ENCODE peak calls at places on chromosomes 16 and 17, in seven cellular contexts. One of them, this sample, is unnamed.

GRCh38 chr16:6265956-6266355 is 1066.7 kb upstream of the RBFOX1 start:
- DNase-seq in colonic mucosa: no peak
- DNase-seq in IMR-90: no peak
- DNase-seq in mammary epithelial cell: no peak
- DNase-seq in tibial artery: no peak
- DNase-seq in pancreas: no peak
- DNase-seq in CD8-positive, alpha-beta T cell: no peak
- DNase-seq in this sample: no peak

GRCh38 chr16:56610017-56610608 is 1.7 kb downstream of the MT2A start:
- DNase-seq in pancreas: peak; percentile 18
- DNase-seq in CD8-positive, alpha-beta T cell: peak; percentile 41
- DNase-seq in colonic mucosa: peak; percentile 61
- DNase-seq in mammary epithelial cell: peak; percentile 96
- DNase-seq in tibial artery: peak; percentile 75
- DNase-seq in IMR-90: peak; percentile 97
- DNase-seq in this sample: no peak

GRCh38 chr17:58121925-58122324 is 26.3 kb upstream of the OR4D1 start:
- DNase-seq in IMR-90: peak; percentile 22
- DNase-seq in pancreas: no peak
- DNase-seq in mammary epithelial cell: peak; percentile 20
- DNase-seq in tibial artery: no peak
- DNase-seq in colonic mucosa: no peak
- DNase-seq in CD8-positive, alpha-beta T cell: no peak
- DNase-seq in this sample: peak; percentile 10

GRCh38 chr17:80524150-80524712 is 20.4 kb upstream of the RPTOR start:
- DNase-seq in tibial artery: no peak
- DNase-seq in IMR-90: no peak
- DNase-seq in CD8-positive, alpha-beta T cell: no peak
- DNase-seq in pancreas: no peak
- DNase-seq in colonic mucosa: no peak
- DNase-seq in mammary epithelial cell: no peak
- DNase-seq in this sample: no peak

GRCh38 chr17:67164298-67164697 is 80.7 kb downstream of the HELZ start:
- DNase-seq in pancreas: no peak
- DNase-seq in IMR-90: no peak
- DNase-seq in tibial artery: no peak
- DNase-seq in CD8-positive, alpha-beta T cell: no peak
- DNase-seq in mammary epithelial cell: no peak
- DNase-seq in colonic mucosa: no peak
- DNase-seq in this sample: no peak

GRCh38 chr16:57175896-57176295 is 9.9 kb downstream of the PSME3IP1 start:
- DNase-seq in tibial artery: no peak
- DNase-seq in pancreas: no peak
- DNase-seq in IMR-90: no peak
- DNase-seq in CD8-positive, alpha-beta T cell: no peak
- DNase-seq in mammary epithelial cell: no peak
- DNase-seq in colonic mucosa: no peak
- DNase-seq in this sample: no peak

GRCh38 chr17:75652934-75653549 is 13.9 kb downstream of the RECQL5 start:
- DNase-seq in colonic mucosa: no peak
- DNase-seq in tibial artery: no peak
- DNase-seq in pancreas: no peak
- DNase-seq in IMR-90: peak; percentile 27
- DNase-seq in CD8-positive, alpha-beta T cell: no peak
- DNase-seq in mammary epithelial cell: no peak
- DNase-seq in this sample: peak; percentile 63

GRCh38 chr17:72682597-72682996 is 409.9 kb downstream of the SLC39A11 start:
- DNase-seq in IMR-90: peak; percentile 80
- DNase-seq in mammary epithelial cell: no peak
- DNase-seq in colonic mucosa: no peak
- DNase-seq in CD8-positive, alpha-beta T cell: no peak
- DNase-seq in tibial artery: no peak
- DNase-seq in pancreas: no peak
- DNase-seq in this sample: no peak

GRCh38 chr17:9635340-9635739 is 10.0 kb upstream of the USP43 start:
- DNase-seq in mammary epithelial cell: no peak
- DNase-seq in IMR-90: no peak
- DNase-seq in colonic mucosa: no peak
- DNase-seq in CD8-positive, alpha-beta T cell: no peak
- DNase-seq in tibial artery: no peak
- DNase-seq in pancreas: no peak
- DNase-seq in this sample: no peak

GRCh38 chr17:62725791-62726249 is 82.3 kb downstream of the MARCHF10 start:
- DNase-seq in tibial artery: no peak
- DNase-seq in pancreas: no peak
- DNase-seq in mammary epithelial cell: peak; percentile 58
- DNase-seq in colonic mucosa: no peak
- DNase-seq in CD8-positive, alpha-beta T cell: no peak
- DNase-seq in IMR-90: peak; percentile 64
- DNase-seq in this sample: peak; percentile 12

GRCh38 chr17:21532763-21533385 is 156.7 kb downstream of the KCNJ12 start:
- DNase-seq in colonic mucosa: no peak
- DNase-seq in CD8-positive, alpha-beta T cell: no peak
- DNase-seq in pancreas: no peak
- DNase-seq in mammary epithelial cell: no peak
- DNase-seq in IMR-90: no peak
- DNase-seq in tibial artery: no peak
- DNase-seq in this sample: no peak

GRCh38 chr17:57021226-57021940 is 43.5 kb downstream of the SCPEP1 start:
- DNase-seq in colonic mucosa: peak; percentile 71
- DNase-seq in mammary epithelial cell: peak; percentile 23
- DNase-seq in pancreas: peak; percentile 70
- DNase-seq in IMR-90: no peak
- DNase-seq in tibial artery: peak; percentile 53
- DNase-seq in CD8-positive, alpha-beta T cell: no peak
- DNase-seq in this sample: no peak

GRCh38 chr16:2835638-2836493 is 5.8 kb downstream of the ZG16B start:
- DNase-seq in colonic mucosa: peak; percentile 70
- DNase-seq in tibial artery: no peak
- DNase-seq in CD8-positive, alpha-beta T cell: no peak
- DNase-seq in IMR-90: peak; percentile 98
- DNase-seq in mammary epithelial cell: peak; percentile 99
- DNase-seq in pancreas: peak; percentile 64
- DNase-seq in this sample: peak; percentile 95

GRCh38 chr16:51683882-51684281 is 532.8 kb upstream of the SALL1 start:
- DNase-seq in IMR-90: no peak
- DNase-seq in colonic mucosa: no peak
- DNase-seq in CD8-positive, alpha-beta T cell: no peak
- DNase-seq in pancreas: no peak
- DNase-seq in mammary epithelial cell: no peak
- DNase-seq in tibial artery: no peak
- DNase-seq in this sample: no peak

GRCh38 chr17:2259769-2260536 is 43.6 kb downstream of the SMG6 start:
- DNase-seq in pancreas: no peak
- DNase-seq in colonic mucosa: no peak
- DNase-seq in tibial artery: no peak
- DNase-seq in mammary epithelial cell: no peak
- DNase-seq in CD8-positive, alpha-beta T cell: peak; percentile 7
- DNase-seq in IMR-90: peak; percentile 81
- DNase-seq in this sample: no peak

GRCh38 chr17:65388911-65389310 is 172.5 kb downstream of the AXIN2 start:
- DNase-seq in tibial artery: no peak
- DNase-seq in pancreas: no peak
- DNase-seq in CD8-positive, alpha-beta T cell: no peak
- DNase-seq in mammary epithelial cell: no peak
- DNase-seq in colonic mucosa: no peak
- DNase-seq in IMR-90: no peak
- DNase-seq in this sample: no peak

GRCh38 chr17:45256114-45256966 is 5.6 kb downstream of the SPATA32 start:
- DNase-seq in CD8-positive, alpha-beta T cell: no peak
- DNase-seq in colonic mucosa: no peak
- DNase-seq in mammary epithelial cell: no peak
- DNase-seq in IMR-90: no peak
- DNase-seq in tibial artery: no peak
- DNase-seq in pancreas: no peak
- DNase-seq in this sample: peak; percentile 43

GRCh38 chr17:7495906-7496434 is 11.8 kb downstream of the POLR2A start:
- DNase-seq in CD8-positive, alpha-beta T cell: no peak
- DNase-seq in mammary epithelial cell: no peak
- DNase-seq in colonic mucosa: no peak
- DNase-seq in pancreas: no peak
- DNase-seq in tibial artery: no peak
- DNase-seq in IMR-90: no peak
- DNase-seq in this sample: no peak

GRCh38 chr17:31678431-31678830 is 180.6 kb downstream of the COPRS start:
- DNase-seq in colonic mucosa: no peak
- DNase-seq in CD8-positive, alpha-beta T cell: no peak
- DNase-seq in pancreas: no peak
- DNase-seq in mammary epithelial cell: no peak
- DNase-seq in tibial artery: no peak
- DNase-seq in IMR-90: peak; percentile 41
- DNase-seq in this sample: no peak

GRCh38 chr17:59859444-59860025 is 33.2 kb downstream of the TUBD1 start:
- DNase-seq in IMR-90: peak; percentile 78
- DNase-seq in tibial artery: no peak
- DNase-seq in colonic mucosa: no peak
- DNase-seq in CD8-positive, alpha-beta T cell: no peak
- DNase-seq in mammary epithelial cell: no peak
- DNase-seq in pancreas: no peak
- DNase-seq in this sample: no peak

GRCh38 chr17:48830840-48831548 is at the start of gene CALCOCO2:
- DNase-seq in IMR-90: peak; percentile 89
- DNase-seq in CD8-positive, alpha-beta T cell: peak; percentile 69
- DNase-seq in mammary epithelial cell: peak; percentile 91
- DNase-seq in tibial artery: peak; percentile 97
- DNase-seq in colonic mucosa: peak; percentile 97
- DNase-seq in pancreas: peak; percentile 93
- DNase-seq in this sample: peak; percentile 98

GRCh38 chr17:36657763-36658490 is 56.5 kb downstream of the MRM1 start:
- DNase-seq in tibial artery: peak; percentile 24
- DNase-seq in pancreas: no peak
- DNase-seq in IMR-90: no peak
- DNase-seq in colonic mucosa: peak; percentile 66
- DNase-seq in CD8-positive, alpha-beta T cell: no peak
- DNase-seq in mammary epithelial cell: no peak
- DNase-seq in this sample: peak; percentile 63

GRCh38 chr16:23055481-23055880 is 93.8 kb downstream of the USP31 start:
- DNase-seq in pancreas: no peak
- DNase-seq in colonic mucosa: no peak
- DNase-seq in tibial artery: no peak
- DNase-seq in CD8-positive, alpha-beta T cell: no peak
- DNase-seq in mammary epithelial cell: peak; percentile 6
- DNase-seq in IMR-90: no peak
- DNase-seq in this sample: no peak

GRCh38 chr17:37824534-37825485 is 80.0 kb upstream of the HNF1B start:
- DNase-seq in CD8-positive, alpha-beta T cell: no peak
- DNase-seq in IMR-90: peak; percentile 90
- DNase-seq in colonic mucosa: no peak
- DNase-seq in tibial artery: no peak
- DNase-seq in mammary epithelial cell: peak; percentile 92
- DNase-seq in pancreas: no peak
- DNase-seq in this sample: peak; percentile 76

GRCh38 chr17:40582328-40582901 is 17.1 kb upstream of the CCR7 start:
- DNase-seq in tibial artery: no peak
- DNase-seq in IMR-90: no peak
- DNase-seq in colonic mucosa: no peak
- DNase-seq in pancreas: no peak
- DNase-seq in mammary epithelial cell: peak; percentile 81
- DNase-seq in CD8-positive, alpha-beta T cell: peak; percentile 48
- DNase-seq in this sample: peak; percentile 60

GRCh38 chr17:68238894-68239293 is 8.9 kb upstream of the AMZ2 start:
- DNase-seq in colonic mucosa: no peak
- DNase-seq in IMR-90: no peak
- DNase-seq in CD8-positive, alpha-beta T cell: no peak
- DNase-seq in pancreas: no peak
- DNase-seq in mammary epithelial cell: no peak
- DNase-seq in tibial artery: no peak
- DNase-seq in this sample: no peak

DNA sequence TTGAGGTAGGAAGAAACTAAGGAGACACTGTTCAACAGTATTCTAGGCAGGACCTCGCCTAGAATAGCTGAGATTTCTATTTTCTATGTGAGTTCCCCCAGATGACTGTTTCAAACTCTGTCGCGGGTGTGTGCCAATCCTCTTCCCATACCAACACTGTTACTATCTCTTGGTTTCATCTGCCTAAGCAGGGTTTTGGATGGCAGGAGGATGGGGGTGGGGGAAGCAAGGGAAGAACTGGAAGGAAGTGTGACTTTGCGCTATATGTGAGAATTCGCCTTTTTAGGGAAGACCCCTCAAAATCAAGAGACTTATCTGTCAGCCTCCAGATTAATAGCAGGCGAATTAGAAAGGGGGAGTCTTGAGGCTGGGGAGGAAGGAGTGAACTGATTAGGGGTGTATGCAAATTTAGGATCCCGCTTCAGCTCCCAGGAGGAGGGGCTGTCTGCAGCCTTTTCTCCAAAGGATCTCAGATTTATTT is 521 bp upstream of the G6PC3 start:
- DNase-seq in IMR-90: no peak
- DNase-seq in colonic mucosa: no peak
- DNase-seq in pancreas: no peak
- DNase-seq in tibial artery: no peak
- DNase-seq in CD8-positive, alpha-beta T cell: no peak
- DNase-seq in mammary epithelial cell: peak; percentile 45
- DNase-seq in this sample: no peak
- TF ChIP-seq CTCF in IMR-90: no peak
- TF ChIP-seq CTCF in colonic mucosa: no peak
- TF ChIP-seq CTCF in pancreas: no peak
- TF ChIP-seq CTCF in tibial artery: no peak
- TF ChIP-seq CTCF in CD8-positive, alpha-beta T cell: no peak
- TF ChIP-seq CTCF in mammary epithelial cell: no peak
- TF ChIP-seq CTCF in this sample: no peak

GRCh38 chr16:31016018-31016417 is 5.6 kb upstream of the STX1B start:
- DNase-seq in IMR-90: no peak
- DNase-seq in CD8-positive, alpha-beta T cell: no peak
- DNase-seq in colonic mucosa: no peak
- DNase-seq in mammary epithelial cell: no peak
- DNase-seq in pancreas: peak; percentile 27
- DNase-seq in tibial artery: no peak
- DNase-seq in this sample: peak; percentile 27
- TF ChIP-seq CTCF in IMR-90: no peak
- TF ChIP-seq CTCF in CD8-positive, alpha-beta T cell: no peak
- TF ChIP-seq CTCF in colonic mucosa: no peak
- TF ChIP-seq CTCF in mammary epithelial cell: no peak
- TF ChIP-seq CTCF in pancreas: no peak
- TF ChIP-seq CTCF in tibial artery: no peak
- TF ChIP-seq CTCF in this sample: no peak

DNA sequence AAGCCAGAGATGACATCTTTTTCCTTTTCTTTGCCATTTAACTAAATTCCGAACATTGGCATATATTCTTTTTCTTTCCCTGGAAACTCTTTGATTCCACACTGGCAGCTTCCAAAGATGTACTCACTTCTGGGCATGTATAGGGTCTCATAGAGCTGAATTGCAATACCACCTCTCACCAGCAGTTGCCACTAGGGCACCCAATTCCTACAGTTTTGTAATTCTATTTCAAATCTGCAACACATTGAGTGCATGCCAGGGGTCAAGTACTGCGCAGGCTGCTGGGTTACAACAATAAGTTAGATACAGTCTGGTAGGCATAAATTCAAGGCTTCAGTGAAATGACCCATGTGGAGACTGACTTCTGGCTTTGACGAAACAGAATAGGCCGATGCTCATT is 208.8 kb upstream of the NLRP1 start:
- DNase-seq in pancreas: no peak
- DNase-seq in tibial artery: no peak
- DNase-seq in CD8-positive, alpha-beta T cell: no peak
- DNase-seq in colonic mucosa: no peak
- DNase-seq in IMR-90: no peak
- DNase-seq in mammary epithelial cell: no peak
- DNase-seq in this sample: no peak
- TF ChIP-seq CTCF in pancreas: peak; percentile 8
- TF ChIP-seq CTCF in tibial artery: no peak
- TF ChIP-seq CTCF in CD8-positive, alpha-beta T cell: no peak
- TF ChIP-seq CTCF in colonic mucosa: no peak
- TF ChIP-seq CTCF in IMR-90: peak; percentile 5
- TF ChIP-seq CTCF in mammary epithelial cell: peak; percentile 35
- TF ChIP-seq CTCF in this sample: no peak

GRCh38 chr16:82738699-82739098 is 111.9 kb downstream of the CDH13 start:
- DNase-seq in mammary epithelial cell: no peak
- DNase-seq in colonic mucosa: no peak
- DNase-seq in CD8-positive, alpha-beta T cell: no peak
- DNase-seq in IMR-90: peak; percentile 23
- DNase-seq in pancreas: no peak
- DNase-seq in tibial artery: no peak
- DNase-seq in this sample: no peak
- TF ChIP-seq CTCF in mammary epithelial cell: peak; percentile 33
- TF ChIP-seq CTCF in colonic mucosa: no peak
- TF ChIP-seq CTCF in CD8-positive, alpha-beta T cell: no peak
- TF ChIP-seq CTCF in IMR-90: peak; percentile 35
- TF ChIP-seq CTCF in pancreas: no peak
- TF ChIP-seq CTCF in tibial artery: peak; percentile 5
- TF ChIP-seq CTCF in this sample: no peak